ENCODE peak calls at places on chromosomes 3 and 15, in seven cellular contexts. One of them, this sample, is unnamed.
A peak's percentile ranks its signal among the peaks of the same experiment; 100 is the strongest.

GRCh38 chr3:156317457-156317856 is 197.1 kb downstream of the KCNAB1 start:
- DNase-seq in astrocyte: peak; percentile 75
- DNase-seq in IMR-90: peak; percentile 44
- DNase-seq in colonic mucosa: no peak
- DNase-seq in Peyer's patch: no peak
- DNase-seq in pancreas: no peak
- DNase-seq in WERI-Rb-1: no peak
- DNase-seq in this sample: no peak

GRCh38 chr15:83305696-83306291 is 21.3 kb upstream of the BNC1 start:
- DNase-seq in IMR-90: peak; percentile 57
- DNase-seq in Peyer's patch: no peak
- DNase-seq in WERI-Rb-1: peak; percentile 68
- DNase-seq in pancreas: no peak
- DNase-seq in colonic mucosa: no peak
- DNase-seq in astrocyte: peak; percentile 70
- DNase-seq in this sample: no peak

GRCh38 chr3:15557511-15557946 is 36.0 kb upstream of the COLQ start:
- DNase-seq in WERI-Rb-1: peak; percentile 51
- DNase-seq in IMR-90: peak; percentile 75
- DNase-seq in Peyer's patch: peak; percentile 86
- DNase-seq in astrocyte: peak; percentile 64
- DNase-seq in colonic mucosa: peak; percentile 72
- DNase-seq in pancreas: no peak
- DNase-seq in this sample: no peak

GRCh38 chr3:152284906-152285305 is 16.2 kb downstream of the MBNL1 start:
- DNase-seq in IMR-90: no peak
- DNase-seq in astrocyte: no peak
- DNase-seq in colonic mucosa: no peak
- DNase-seq in pancreas: no peak
- DNase-seq in Peyer's patch: no peak
- DNase-seq in WERI-Rb-1: no peak
- DNase-seq in this sample: no peak

GRCh38 chr3:112126501-112126900 is 6.5 kb downstream of the GCSAM start:
- DNase-seq in IMR-90: peak; percentile 21
- DNase-seq in astrocyte: no peak
- DNase-seq in colonic mucosa: no peak
- DNase-seq in pancreas: no peak
- DNase-seq in WERI-Rb-1: no peak
- DNase-seq in Peyer's patch: no peak
- DNase-seq in this sample: no peak

GRCh38 chr3:153856932-153857331 is 264.3 kb upstream of the ARHGEF26 start:
- DNase-seq in WERI-Rb-1: no peak
- DNase-seq in colonic mucosa: no peak
- DNase-seq in astrocyte: peak; percentile 13
- DNase-seq in pancreas: no peak
- DNase-seq in Peyer's patch: no peak
- DNase-seq in IMR-90: no peak
- DNase-seq in this sample: no peak

GRCh38 chr15:94380798-94381197 is 149.4 kb downstream of the MCTP2 start:
- DNase-seq in Peyer's patch: no peak
- DNase-seq in pancreas: no peak
- DNase-seq in astrocyte: no peak
- DNase-seq in WERI-Rb-1: no peak
- DNase-seq in colonic mucosa: no peak
- DNase-seq in IMR-90: no peak
- DNase-seq in this sample: no peak

GRCh38 chr3:110995461-110996226 is 76.0 kb upstream of the NECTIN3 start:
- DNase-seq in colonic mucosa: no peak
- DNase-seq in Peyer's patch: no peak
- DNase-seq in astrocyte: peak; percentile 52
- DNase-seq in WERI-Rb-1: no peak
- DNase-seq in pancreas: no peak
- DNase-seq in IMR-90: peak; percentile 74
- DNase-seq in this sample: no peak

GRCh38 chr3:42061711-42062408 is 29.3 kb upstream of the TRAK1 start:
- DNase-seq in astrocyte: peak; percentile 91
- DNase-seq in WERI-Rb-1: no peak
- DNase-seq in Peyer's patch: peak; percentile 72
- DNase-seq in colonic mucosa: peak; percentile 71
- DNase-seq in pancreas: no peak
- DNase-seq in IMR-90: peak; percentile 90
- DNase-seq in this sample: peak; percentile 88

GRCh38 chr3:162525052-162525451 is 1028.4 kb downstream of the OTOL1 start:
- DNase-seq in astrocyte: peak; percentile 95
- DNase-seq in Peyer's patch: no peak
- DNase-seq in IMR-90: peak; percentile 94
- DNase-seq in pancreas: no peak
- DNase-seq in colonic mucosa: peak; percentile 21
- DNase-seq in WERI-Rb-1: no peak
- DNase-seq in this sample: no peak

GRCh38 chr3:49649576-49649975 is 24.6 kb upstream of the APEH start:
- DNase-seq in pancreas: no peak
- DNase-seq in colonic mucosa: no peak
- DNase-seq in WERI-Rb-1: no peak
- DNase-seq in Peyer's patch: no peak
- DNase-seq in IMR-90: no peak
- DNase-seq in astrocyte: no peak
- DNase-seq in this sample: no peak

GRCh38 chr3:172680684-172681083 is 30.2 kb downstream of the NCEH1 start:
- DNase-seq in astrocyte: peak; percentile 66
- DNase-seq in WERI-Rb-1: no peak
- DNase-seq in Peyer's patch: no peak
- DNase-seq in colonic mucosa: no peak
- DNase-seq in IMR-90: no peak
- DNase-seq in pancreas: no peak
- DNase-seq in this sample: no peak

GRCh38 chr3:71104090-71104489 is 479.4 kb downstream of the FOXP1 start:
- DNase-seq in colonic mucosa: no peak
- DNase-seq in WERI-Rb-1: no peak
- DNase-seq in IMR-90: peak; percentile 99
- DNase-seq in astrocyte: peak; percentile 95
- DNase-seq in Peyer's patch: no peak
- DNase-seq in pancreas: no peak
- DNase-seq in this sample: no peak

GRCh38 chr3:96548073-96548472 is 266.3 kb upstream of the EPHA6 start:
- DNase-seq in IMR-90: no peak
- DNase-seq in astrocyte: no peak
- DNase-seq in Peyer's patch: no peak
- DNase-seq in WERI-Rb-1: no peak
- DNase-seq in pancreas: no peak
- DNase-seq in colonic mucosa: no peak
- DNase-seq in this sample: no peak

GRCh38 chr15:92079647-92080255 is 226.2 kb downstream of the SLCO3A1 start:
- DNase-seq in IMR-90: no peak
- DNase-seq in astrocyte: no peak
- DNase-seq in WERI-Rb-1: no peak
- DNase-seq in pancreas: no peak
- DNase-seq in Peyer's patch: no peak
- DNase-seq in colonic mucosa: no peak
- DNase-seq in this sample: no peak

GRCh38 chr3:73508330-73508954 is 116.3 kb downstream of the PDZRN3 start:
- DNase-seq in pancreas: no peak
- DNase-seq in astrocyte: peak; percentile 36
- DNase-seq in colonic mucosa: peak; percentile 80
- DNase-seq in WERI-Rb-1: peak; percentile 78
- DNase-seq in Peyer's patch: peak; percentile 65
- DNase-seq in IMR-90: peak; percentile 81
- DNase-seq in this sample: no peak

GRCh38 chr3:49416867-49417266 is 4.6 kb downstream of the TCTA start:
- DNase-seq in pancreas: no peak
- DNase-seq in Peyer's patch: no peak
- DNase-seq in astrocyte: no peak
- DNase-seq in WERI-Rb-1: no peak
- DNase-seq in IMR-90: no peak
- DNase-seq in colonic mucosa: no peak
- DNase-seq in this sample: no peak

GRCh38 chr15:89105147-89105546 is 16.9 kb downstream of the ABHD2 start:
- DNase-seq in Peyer's patch: no peak
- DNase-seq in colonic mucosa: no peak
- DNase-seq in WERI-Rb-1: no peak
- DNase-seq in IMR-90: peak; percentile 99
- DNase-seq in pancreas: no peak
- DNase-seq in astrocyte: peak; percentile 98
- DNase-seq in this sample: no peak

GRCh38 chr3:69149586-69149985 is 27.2 kb upstream of the LMOD3 start:
- DNase-seq in colonic mucosa: no peak
- DNase-seq in pancreas: no peak
- DNase-seq in WERI-Rb-1: no peak
- DNase-seq in astrocyte: no peak
- DNase-seq in Peyer's patch: no peak
- DNase-seq in IMR-90: no peak
- DNase-seq in this sample: no peak

GRCh38 chr3:58973796-58974195 is 76.0 kb downstream of the CFAP20DC start:
- DNase-seq in IMR-90: peak; percentile 79
- DNase-seq in astrocyte: peak; percentile 56
- DNase-seq in colonic mucosa: no peak
- DNase-seq in Peyer's patch: no peak
- DNase-seq in pancreas: no peak
- DNase-seq in WERI-Rb-1: no peak
- DNase-seq in this sample: no peak

GRCh38 chr15:64461577-64462162 is 1.3 kb downstream of the ZNF609 start:
- DNase-seq in Peyer's patch: peak; percentile 51
- DNase-seq in astrocyte: peak; percentile 16
- DNase-seq in WERI-Rb-1: peak; percentile 22
- DNase-seq in colonic mucosa: peak; percentile 32
- DNase-seq in pancreas: no peak
- DNase-seq in IMR-90: peak; percentile 27
- DNase-seq in this sample: no peak

GRCh38 chr15:84649706-84650105 is 4.4 kb downstream of the WDR73 start:
- DNase-seq in pancreas: no peak
- DNase-seq in Peyer's patch: no peak
- DNase-seq in astrocyte: no peak
- DNase-seq in IMR-90: peak; percentile 31
- DNase-seq in WERI-Rb-1: no peak
- DNase-seq in colonic mucosa: no peak
- DNase-seq in this sample: no peak
- H3K36me3 ChIP-seq in pancreas: peaks cover 56% of the 10 kb centered on the region
- H3K36me3 ChIP-seq in Peyer's patch: no peaks in the 10 kb centered on the region
- H3K36me3 ChIP-seq in astrocyte: peaks cover 31% of the 10 kb centered on the region
- H3K36me3 ChIP-seq in IMR-90: peaks cover 45% of the 10 kb centered on the region
- H3K36me3 ChIP-seq in WERI-Rb-1: peaks cover 76% of the 10 kb centered on the region
- H3K36me3 ChIP-seq in colonic mucosa: peaks cover 10% of the 10 kb centered on the region
- H3K36me3 ChIP-seq in this sample: peaks cover 63% of the 10 kb centered on the region

GRCh38 chr15:87949934-87950298 is 306.6 kb downstream of the NTRK3 start:
- DNase-seq in Peyer's patch: no peak
- DNase-seq in pancreas: no peak
- DNase-seq in colonic mucosa: no peak
- DNase-seq in IMR-90: no peak
- DNase-seq in WERI-Rb-1: no peak
- DNase-seq in astrocyte: no peak
- DNase-seq in this sample: no peak
- H3K27ac ChIP-seq in Peyer's patch: no peak overlapping the region
- H3K27ac ChIP-seq in pancreas: no peak overlapping the region
- H3K27ac ChIP-seq in colonic mucosa: no peak overlapping the region
- H3K27ac ChIP-seq in IMR-90: no peak overlapping the region
- H3K27ac ChIP-seq in WERI-Rb-1: no peak overlapping the region
- H3K27ac ChIP-seq in astrocyte: no peak overlapping the region
- H3K27ac ChIP-seq in this sample: peak overlapping the region; percentile 58

GRCh38 chr15:68672781-68673205 is 94.0 kb downstream of the CORO2B start:
- DNase-seq in pancreas: no peak
- DNase-seq in colonic mucosa: no peak
- DNase-seq in astrocyte: no peak
- DNase-seq in WERI-Rb-1: peak; percentile 62
- DNase-seq in Peyer's patch: no peak
- DNase-seq in IMR-90: peak; percentile 19
- DNase-seq in this sample: no peak
- TF ChIP-seq CTCF in pancreas: no peak
- TF ChIP-seq CTCF in colonic mucosa: no peak
- TF ChIP-seq CTCF in astrocyte: peak; percentile 22
- TF ChIP-seq CTCF in WERI-Rb-1: peak; percentile 68
- TF ChIP-seq CTCF in Peyer's patch: no peak
- TF ChIP-seq CTCF in IMR-90: peak; percentile 38
- TF ChIP-seq CTCF in this sample: no peak

GRCh38 chr3:126467611-126467955 is 8.1 kb downstream of the ZXDC start:
- DNase-seq in colonic mucosa: no peak
- DNase-seq in WERI-Rb-1: no peak
- DNase-seq in pancreas: peak; percentile 28
- DNase-seq in Peyer's patch: peak; percentile 22
- DNase-seq in astrocyte: no peak
- DNase-seq in IMR-90: no peak
- DNase-seq in this sample: no peak
- H3K36me3 ChIP-seq in colonic mucosa: peaks cover 42% of the 10 kb centered on the region
- H3K36me3 ChIP-seq in WERI-Rb-1: peaks cover 98% of the 10 kb centered on the region
- H3K36me3 ChIP-seq in pancreas: peaks cover 52% of the 10 kb centered on the region
- H3K36me3 ChIP-seq in Peyer's patch: peaks cover 3% of the 10 kb centered on the region
- H3K36me3 ChIP-seq in astrocyte: peaks cover 47% of the 10 kb centered on the region
- H3K36me3 ChIP-seq in IMR-90: peaks cover 76% of the 10 kb centered on the region
- H3K36me3 ChIP-seq in this sample: peaks cover 95% of the 10 kb centered on the region

GRCh38 chr15:34952481-34952880 is 17.1 kb downstream of the AQR start:
- DNase-seq in Peyer's patch: no peak
- DNase-seq in IMR-90: no peak
- DNase-seq in astrocyte: no peak
- DNase-seq in pancreas: no peak
- DNase-seq in colonic mucosa: no peak
- DNase-seq in WERI-Rb-1: no peak
- DNase-seq in this sample: no peak
- H3K27ac ChIP-seq in Peyer's patch: no peak overlapping the region
- H3K27ac ChIP-seq in IMR-90: no peak overlapping the region
- H3K27ac ChIP-seq in astrocyte: no peak overlapping the region
- H3K27ac ChIP-seq in pancreas: no peak overlapping the region
- H3K27ac ChIP-seq in colonic mucosa: no peak overlapping the region
- H3K27ac ChIP-seq in WERI-Rb-1: no peak overlapping the region
- H3K27ac ChIP-seq in this sample: no peak overlapping the region

GRCh38 chr3:44761347-44762169 is at the start of the genes KIAA1143 and KIF15:
- DNase-seq in colonic mucosa: peak; percentile 97
- DNase-seq in IMR-90: peak; percentile 95
- DNase-seq in astrocyte: peak; percentile 84
- DNase-seq in WERI-Rb-1: peak; percentile 95
- DNase-seq in Peyer's patch: peak; percentile 99
- DNase-seq in pancreas: peak; percentile 98
- DNase-seq in this sample: peak; percentile 98
- TF ChIP-seq CTCF in colonic mucosa: no peak
- TF ChIP-seq CTCF in IMR-90: no peak
- TF ChIP-seq CTCF in astrocyte: no peak
- TF ChIP-seq CTCF in WERI-Rb-1: peak; percentile 13
- TF ChIP-seq CTCF in Peyer's patch: no peak
- TF ChIP-seq CTCF in pancreas: no peak
- TF ChIP-seq CTCF in this sample: no peak

DNA sequence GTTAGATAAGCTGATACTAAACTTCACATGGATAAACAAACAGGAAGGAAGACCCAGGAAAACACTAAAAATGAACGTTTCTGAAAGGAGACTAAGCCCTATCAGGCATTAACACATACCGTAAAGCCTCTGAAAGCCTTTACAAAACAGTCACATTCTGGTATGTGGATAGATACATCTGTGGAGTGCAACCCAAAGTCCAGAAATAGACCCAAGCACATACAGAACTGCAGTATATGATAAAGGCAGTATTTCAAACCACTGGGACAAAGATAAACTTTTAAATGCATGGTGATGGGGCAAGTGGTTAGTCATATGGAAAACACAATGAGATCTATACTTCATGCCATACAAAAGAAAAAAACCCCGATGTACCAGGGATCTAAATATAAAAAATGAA is 26.0 kb downstream of the DCBLD2 start:
- DNase-seq in IMR-90: no peak
- DNase-seq in WERI-Rb-1: no peak
- DNase-seq in colonic mucosa: no peak
- DNase-seq in astrocyte: no peak
- DNase-seq in Peyer's patch: no peak
- DNase-seq in pancreas: no peak
- DNase-seq in this sample: no peak
- H3K36me3 ChIP-seq in IMR-90: peaks cover 12% of the 10 kb centered on the region
- H3K36me3 ChIP-seq in WERI-Rb-1: peaks cover 13% of the 10 kb centered on the region
- H3K36me3 ChIP-seq in colonic mucosa: no peaks in the 10 kb centered on the region
- H3K36me3 ChIP-seq in astrocyte: peaks cover 72% of the 10 kb centered on the region
- H3K36me3 ChIP-seq in Peyer's patch: no peaks in the 10 kb centered on the region
- H3K36me3 ChIP-seq in pancreas: no peaks in the 10 kb centered on the region
- H3K36me3 ChIP-seq in this sample: peaks cover 3% of the 10 kb centered on the region

GRCh38 chr3:119643528-119643927 is 16.9 kb downstream of the POPDC2 start:
- DNase-seq in IMR-90: peak; percentile 87
- DNase-seq in WERI-Rb-1: no peak
- DNase-seq in colonic mucosa: no peak
- DNase-seq in astrocyte: peak; percentile 84
- DNase-seq in Peyer's patch: no peak
- DNase-seq in pancreas: no peak
- DNase-seq in this sample: no peak
- H3K27ac ChIP-seq in IMR-90: peak overlapping the region; percentile 19
- H3K27ac ChIP-seq in WERI-Rb-1: peak overlapping the region; percentile 7
- H3K27ac ChIP-seq in colonic mucosa: no peak overlapping the region
- H3K27ac ChIP-seq in astrocyte: peak overlapping the region; percentile 76
- H3K27ac ChIP-seq in Peyer's patch: peak overlapping the region; percentile 15
- H3K27ac ChIP-seq in pancreas: no peak overlapping the region
- H3K27ac ChIP-seq in this sample: peak overlapping the region; percentile 95